ENCODE peak calls at places on chromosomes 16 and 17, in six cellular contexts. T is body of pancreas, H is adrenal gland, G is sigmoid colon, U is endothelial cell of umbilical vein, N is HCT116. X is an unnamed sample.

GRCh38 chr16:30060354-30061194 is 5.0 kb upstream of the ALDOA start:
- DNase-seq in T (no peak), H (no peak), G (no peak), U (no peak), N (no peak), X (no peak)

GRCh38 chr17:42665581-42666001 is 6.5 kb downstream of the TUBG2 start:
- DNase-seq in T (no peak), H (no peak), G (no peak), U (no peak), N (no peak), X (no peak)

GRCh38 chr17:37087683-37088082 is 138.9 kb downstream of the AATF start:
- DNase-seq in T (no peak), H (no peak), G (no peak), U (no peak), N (no peak), X (no peak)

GRCh38 chr17:11144358-11145233 is 96.4 kb upstream of the SHISA6 start:
- DNase-seq in T (peak), H (peak), G (no peak), U (no peak), N (no peak), X (no peak)

GRCh38 chr16:86566601-86566965 is at the start of gene FOXC2:
- DNase-seq in T (peak), H (peak), G (peak), U (peak), N (no peak), X (peak)

GRCh38 chr16:55204094-55204493 is 119.9 kb upstream of the IRX6 start:
- DNase-seq in T (no peak), H (no peak), G (no peak), U (no peak), N (no peak), X (no peak)

GRCh38 chr17:48259710-48260291 is 152.2 kb downstream of the SNX11 start:
- DNase-seq in T (peak), H (no peak), G (no peak), U (peak), N (no peak), X (no peak)

GRCh38 chr17:76993636-76994035 is 125.4 kb downstream of the MGAT5B start:
- DNase-seq in T (no peak), H (no peak), G (no peak), U (no peak), N (no peak), X (no peak)

GRCh38 chr16:31107465-31107867 is 720 bp upstream of the BCKDK start:
- DNase-seq in T (no peak), H (no peak), G (no peak), U (no peak), N (no peak), X (no peak)

GRCh38 chr16:57747996-57748395 is 12.4 kb downstream of the KATNB1 start:
- DNase-seq in T (no peak), H (no peak), G (no peak), U (no peak), N (no peak), X (no peak)

GRCh38 chr16:70747703-70748631 is 53.0 kb downstream of the VAC14 start:
- DNase-seq in T (no peak), H (no peak), G (no peak), U (no peak), N (no peak), X (no peak)

GRCh38 chr16:85384831-85385462 is 228.2 kb upstream of the GSE1 start:
- DNase-seq in T (no peak), H (no peak), G (peak), U (no peak), N (no peak), X (no peak)

GRCh38 chr17:70855401-70856054 is 686.2 kb downstream of the KCNJ2 start:
- DNase-seq in T (peak), H (no peak), G (no peak), U (no peak), N (no peak), X (no peak)

GRCh38 chr16:89354325-89354724 is 136.0 kb downstream of the ANKRD11 start:
- DNase-seq in T (peak), H (no peak), G (no peak), U (no peak), N (no peak), X (peak)

GRCh38 chr16:50831751-50832150 is 89.9 kb downstream of the CYLD start:
- DNase-seq in T (no peak), H (no peak), G (no peak), U (no peak), N (no peak), X (no peak)

GRCh38 chr16:68991075-68991474 is 114.4 kb upstream of the HAS3 start:
- DNase-seq in T (no peak), H (no peak), G (no peak), U (no peak), N (no peak), X (no peak)

GRCh38 chr17:1485311-1485747 is 7.2 kb downstream of the MYO1C start:
- DNase-seq in T (peak), H (peak), G (no peak), U (peak), N (no peak), X (peak)

GRCh38 chr17:1484060-1484535 is 8.4 kb downstream of the MYO1C start:
- DNase-seq in T (peak), H (peak), G (no peak), U (no peak), N (no peak), X (peak)

GRCh38 chr17:1484586-1485310 is 7.7 kb downstream of the MYO1C start:
- DNase-seq in T (peak), H (peak), G (peak), U (peak), N (peak), X (peak)

GRCh38 chr17:1486802-1487695 is 5.4 kb downstream of the MYO1C start:
- DNase-seq in T (peak), H (peak), G (peak), U (peak), N (peak), X (peak)

DNA sequence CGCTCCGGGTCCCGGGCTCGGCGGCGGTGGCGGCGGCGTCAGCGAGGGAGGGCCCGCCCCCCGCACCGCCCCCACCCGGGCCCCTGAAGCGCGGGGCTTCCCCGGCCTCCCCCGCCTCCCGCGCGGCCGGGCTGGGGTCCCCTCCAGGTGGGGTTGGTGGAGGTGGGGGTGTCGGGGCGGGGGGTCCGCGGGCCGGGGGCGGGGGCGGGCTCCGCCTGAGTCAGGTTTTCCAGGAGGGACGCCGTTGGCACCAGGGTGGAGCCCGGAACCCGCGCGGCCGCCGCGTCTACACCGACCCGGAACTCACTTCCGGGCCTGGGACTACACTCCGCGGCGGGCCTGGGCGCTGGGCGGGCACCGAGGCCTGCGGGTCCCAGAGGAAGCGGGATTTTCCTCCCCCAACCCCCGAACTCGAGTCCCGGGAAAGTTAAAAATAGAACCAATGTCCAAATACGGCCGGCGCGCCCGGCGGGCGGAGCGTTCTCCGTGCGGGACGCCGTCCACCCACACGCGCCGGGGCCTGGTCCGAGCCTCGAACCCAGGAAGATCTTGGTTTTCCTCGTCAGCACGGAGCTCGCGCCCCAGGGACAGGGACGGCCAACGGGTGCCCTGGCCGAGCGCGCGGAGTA is 6.6 kb downstream of the MYO1C start:
- DNase-seq in T (peak), H (peak), G (peak), U (peak), N (no peak), X (peak)
- TF ChIP-seq POLR2A in T (peak), H (no peak), G (peak), U (no peak), N (no peak), X (peak)

DNA sequence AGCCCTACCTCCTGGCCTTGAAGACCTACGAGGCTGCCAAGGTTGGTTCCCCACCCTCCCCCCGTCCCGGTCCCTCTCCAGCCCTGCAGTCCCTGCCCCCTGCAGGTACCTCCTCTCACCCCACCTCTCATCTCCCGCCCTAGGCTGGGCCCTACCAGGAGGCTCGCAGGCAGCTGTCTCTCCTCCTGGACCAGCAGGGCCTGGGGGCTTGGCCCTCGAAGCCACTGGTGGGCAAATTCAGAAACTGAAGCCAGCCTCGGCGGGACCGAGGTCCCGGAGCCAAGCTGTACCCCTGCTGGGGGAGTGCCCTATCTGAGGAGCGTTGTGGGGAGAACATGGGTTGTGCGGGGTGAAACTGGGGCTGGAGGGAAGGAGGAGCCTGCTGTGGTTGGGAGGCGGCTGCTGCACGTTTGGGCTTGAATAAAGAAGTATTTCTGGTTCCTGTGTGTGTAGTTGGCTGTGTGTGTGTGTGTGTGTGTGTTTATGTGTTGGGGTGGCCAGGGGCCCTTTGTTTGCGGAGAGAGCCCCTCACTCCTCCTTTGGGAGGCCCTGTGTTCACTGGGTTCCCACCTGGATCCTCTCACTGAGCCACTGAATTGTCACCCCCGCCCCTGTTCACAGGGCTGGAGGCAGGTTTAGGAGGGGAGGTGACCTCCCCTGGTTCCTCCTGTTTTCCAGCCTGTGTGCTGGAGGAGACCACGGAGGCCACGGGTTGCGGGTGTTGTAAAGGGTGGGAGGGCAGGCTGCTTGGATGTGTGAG is 6.0 kb downstream of the ADAD2 start:
- DNase-seq in T (no peak), H (no peak), G (no peak), U (no peak), N (no peak), X (no peak)
- H3K4me3 ChIP-seq in T (no peak), H (no peak), G (no peak), U (no peak), N (no peak), X (no peak)

GRCh38 chr17:82272495-82273326 is 789 bp downstream of the CSNK1D start:
- DNase-seq in T (peak), H (peak), G (no peak), U (no peak), N (no peak), X (peak)

GRCh38 chr17:82271401-82271800 is 2.1 kb downstream of the CSNK1D start:
- DNase-seq in T (no peak), H (no peak), G (no peak), U (no peak), N (no peak), X (no peak)

GRCh38 chr17:82269138-82269881 is 4.2 kb downstream of the CSNK1D start:
- DNase-seq in T (no peak), H (no peak), G (no peak), U (no peak), N (no peak), X (no peak)

GRCh38 chr17:82269882-82270500 is 3.5 kb downstream of the CSNK1D start:
- DNase-seq in T (no peak), H (no peak), G (no peak), U (no peak), N (no peak), X (no peak)

GRCh38 chr17:82270651-82271050 is 2.8 kb downstream of the CSNK1D start:
- DNase-seq in T (no peak), H (no peak), G (no peak), U (no peak), N (no peak), X (no peak)
- TF ChIP-seq POLR2A in T (no peak), H (no peak), G (no peak), U (no peak), N (no peak), X (no peak)

DNA sequence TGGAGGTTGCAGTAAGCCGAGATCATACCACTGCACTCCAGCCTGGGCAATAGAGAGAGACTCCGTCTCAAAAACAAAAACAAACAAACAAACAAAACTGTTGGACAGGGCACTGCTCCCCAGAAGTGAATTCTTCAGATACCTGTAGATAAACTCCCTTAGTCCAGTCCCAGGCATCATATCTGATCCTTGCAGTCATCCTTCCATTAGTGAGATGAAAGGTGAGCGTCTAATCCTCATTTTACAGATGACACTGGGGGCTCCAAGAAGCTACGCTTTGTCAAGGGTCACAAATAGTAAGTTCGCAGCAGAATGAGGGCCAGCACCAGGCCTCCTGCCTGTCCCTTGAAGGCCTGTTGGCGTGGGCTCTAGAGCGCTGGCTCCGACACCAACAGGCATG is 102.0 kb downstream of the OR1D5 start:
- DNase-seq in T (no peak), H (no peak), G (no peak), U (no peak), N (no peak), X (no peak)
- H3K4me3 ChIP-seq in T (no peak), H (no peak), G (no peak), U (no peak), N (no peak), X (no peak)

GRCh38 chr16:66899945-66900688 is 18.6 kb downstream of the CDH16 start:
- DNase-seq in T (peak), H (peak), G (peak), U (peak), N (no peak), X (peak)
- TF ChIP-seq POLR2A in T (peak), H (no peak), G (no peak), U (no peak), N (no peak), X (no peak)

GRCh38 chr17:40068917-40069750 is 6.4 kb downstream of the THRA start:
- DNase-seq in T (peak), H (peak), G (peak), U (peak), N (no peak), X (peak)

GRCh38 chr17:40070895-40071719 is 8.3 kb downstream of the THRA start:
- DNase-seq in T (peak), H (peak), G (peak), U (no peak), N (no peak), X (peak)

GRCh38 chr17:40068584-40068916 is 5.8 kb downstream of the THRA start:
- DNase-seq in T (no peak), H (no peak), G (no peak), U (no peak), N (no peak), X (no peak)

GRCh38 chr17:40070644-40070894 is 7.8 kb downstream of the THRA start:
- DNase-seq in T (no peak), H (no peak), G (no peak), U (no peak), N (no peak), X (no peak)

GRCh38 chr17:40069751-40070643 is 7.2 kb downstream of the THRA start:
- DNase-seq in T (no peak), H (no peak), G (peak), U (peak), N (no peak), X (peak)
- H3K4me3 ChIP-seq in T (no peak), H (peak), G (peak), U (no peak), N (no peak), X (peak)

GRCh38 chr17:59155439-59156177 is at the start of gene PRR11:
- DNase-seq in T (peak), H (peak), G (peak), U (peak), N (peak), X (peak)

GRCh38 chr17:59154335-59154720 is 658 bp downstream of the SKA2 start:
- DNase-seq in T (peak), H (peak), G (peak), U (no peak), N (no peak), X (peak)

GRCh38 chr17:59152925-59153324 is 2.1 kb downstream of the SKA2 start:
- DNase-seq in T (no peak), H (no peak), G (no peak), U (peak), N (no peak), X (no peak)

GRCh38 chr17:59151591-59151990 is 3.4 kb downstream of the SKA2 start:
- DNase-seq in T (no peak), H (no peak), G (no peak), U (no peak), N (no peak), X (no peak)

DNA sequence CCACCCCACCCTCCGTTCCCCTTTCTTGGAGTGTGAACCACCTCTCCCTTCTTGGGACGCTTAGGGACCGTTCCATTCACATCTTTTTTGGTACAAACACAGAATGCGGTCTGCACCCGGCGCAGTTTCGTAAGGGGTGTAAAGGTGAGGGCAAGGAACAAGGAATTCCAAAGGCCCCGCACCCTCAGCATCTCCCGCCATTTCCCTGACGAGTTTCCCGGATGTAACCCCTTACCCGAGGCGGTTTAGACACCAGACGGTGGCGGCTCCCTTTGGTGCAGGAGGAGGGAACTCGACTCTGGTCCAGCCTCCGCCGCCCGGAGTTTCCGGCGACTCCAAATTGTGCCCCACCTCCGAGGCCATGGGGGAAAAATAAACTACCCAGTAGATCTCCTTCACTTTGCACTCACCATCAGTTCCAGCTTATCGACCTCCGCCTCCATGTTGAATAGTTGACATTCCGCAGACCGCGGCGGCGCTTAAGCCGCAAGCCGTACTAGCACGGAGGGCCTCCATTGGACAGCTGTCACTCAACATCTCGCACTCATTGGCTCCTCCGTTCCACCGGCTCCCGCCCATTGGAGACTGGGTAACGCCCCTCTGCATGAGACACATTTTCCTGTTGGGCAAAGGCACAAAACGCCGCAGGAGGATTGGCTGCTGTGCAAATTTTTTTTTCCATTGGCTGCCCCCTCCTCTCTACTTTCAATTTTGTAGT is at the start of gene SKA2:
- DNase-seq in T (peak), H (no peak), G (peak), U (no peak), N (no peak), X (peak)
- TF ChIP-seq POLR2A in T (peak), H (no peak), G (no peak), U (no peak), N (peak), X (peak)

DNA sequence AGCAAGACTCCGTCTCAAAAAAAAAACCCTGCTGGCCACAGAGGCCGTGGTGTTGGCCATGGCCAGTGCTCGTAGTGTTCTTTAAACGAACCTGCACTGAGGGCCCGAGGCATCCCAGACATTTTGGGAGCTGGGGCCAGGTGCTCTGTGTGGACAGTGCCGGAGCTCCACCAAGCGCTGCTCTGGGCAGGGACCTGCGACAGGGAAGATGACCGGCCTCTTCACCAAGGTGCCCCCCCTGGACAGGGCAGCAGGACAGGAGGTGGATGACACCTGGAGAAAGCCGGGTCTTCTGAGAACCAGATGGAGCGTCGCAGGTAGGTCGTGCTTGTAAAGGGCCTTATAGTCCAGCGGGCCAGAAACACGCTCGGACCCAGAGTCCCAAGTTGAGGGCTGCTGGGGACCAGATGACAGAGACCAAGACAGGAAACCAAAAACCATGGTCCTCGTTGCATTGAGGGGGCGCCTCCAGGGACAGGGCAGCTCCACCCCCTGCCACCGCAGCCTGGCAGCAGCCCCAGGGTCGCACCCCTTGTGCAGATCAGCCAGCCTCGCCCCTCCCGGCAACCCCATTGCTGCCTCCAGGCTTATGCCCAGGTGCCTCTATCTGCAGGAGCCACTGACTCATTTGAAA is 4.3 kb upstream of the NTN3 start:
- DNase-seq in T (no peak), H (no peak), G (peak), U (no peak), N (no peak), X (no peak)
- H3K4me3 ChIP-seq in T (no peak), H (no peak), G (no peak), U (no peak), N (no peak), X (no peak)